ENCODE peak calls at places on chromosomes 7 and 10, in four cellular contexts. O, L, T and F are unnamed samples.

GRCh38 chr10:29109700-29110099 is 179.2 kb upstream of the LYZL1 start:
- DNase-seq in L (no peak), O (no peak), T (no peak), F (no peak)

GRCh38 chr10:35542303-35542702 is 62.8 kb upstream of the GJD4 start:
- DNase-seq in T (no peak), L (no peak), O (no peak), F (peak)

GRCh38 chr10:79350407-79351154 is 3.3 kb downstream of the PPIF start:
- DNase-seq in T (no peak), L (no peak), O (no peak), F (no peak)

GRCh38 chr7:139105037-139105382 is 4.5 kb downstream of the ZC3HAV1 start:
- DNase-seq in O (no peak), T (no peak), L (no peak), F (no peak)

GRCh38 chr10:122112625-122113160 is 123.7 kb downstream of the TACC2 start:
- DNase-seq in O (peak), T (peak), L (peak), F (peak)

GRCh38 chr7:137316643-137317042 is 26.9 kb downstream of the PTN start:
- DNase-seq in O (no peak), T (no peak), L (no peak), F (no peak)

GRCh38 chr7:75945297-75946168 is 30.6 kb downstream of the POR start:
- DNase-seq in T (peak), O (no peak), L (no peak), F (peak)

GRCh38 chr7:42932861-42933591 is 850 bp downstream of the MRPL32 start:
- DNase-seq in T (peak), O (no peak), L (peak), F (peak)

GRCh38 chr10:113891476-113891875 is 37.0 kb downstream of the NHLRC2 start:
- DNase-seq in L (no peak), T (peak), O (no peak), F (no peak)

GRCh38 chr10:32329061-32329460 is 17.9 kb downstream of the EPC1 start:
- DNase-seq in T (no peak), O (no peak), L (no peak), F (no peak)

GRCh38 chr7:150924256-150924851 is 53.8 kb downstream of the KCNH2 start:
- DNase-seq in T (no peak), O (no peak), L (no peak), F (no peak)

GRCh38 chr7:28165971-28166955 is 14.3 kb downstream of the JAZF1 start:
- DNase-seq in O (no peak), T (no peak), L (no peak), F (no peak)

GRCh38 chr10:72563327-72563932 is 62.4 kb downstream of the MICU1 start:
- DNase-seq in L (no peak), O (no peak), T (no peak), F (no peak)

GRCh38 chr7:154698726-154699291 is 304.1 kb downstream of the PAXIP1 start:
- DNase-seq in T (no peak), L (no peak), O (no peak), F (no peak)

GRCh38 chr10:3961082-3961481 is 176.1 kb upstream of the KLF6 start:
- DNase-seq in O (no peak), T (no peak), L (no peak), F (no peak)

GRCh38 chr7:57399251-57399940 is 50.6 kb upstream of the ZNF716 start:
- DNase-seq in L (no peak), O (no peak), T (no peak), F (no peak)

GRCh38 chr10:11307004-11307403 is 289.3 kb downstream of the CELF2 start:
- DNase-seq in T (no peak), L (no peak), O (no peak), F (no peak)

GRCh38 chr7:112646787-112647186 is 143.4 kb downstream of the TMEM168 start:
- DNase-seq in O (no peak), T (no peak), L (no peak), F (no peak)

GRCh38 chr7:36806897-36807296 is 82.6 kb upstream of the AOAH start:
- DNase-seq in O (no peak), L (no peak), T (no peak), F (no peak)

GRCh38 chr7:30146127-30146612 is 11.4 kb downstream of the MTURN start:
- DNase-seq in O (no peak), L (no peak), T (peak), F (no peak)

GRCh38 chr10:88791924-88792323 is 10.6 kb upstream of the LIPM start:
- DNase-seq in L (peak), T (peak), O (no peak), F (no peak)

GRCh38 chr10:123398180-123398591 is 244.0 kb downstream of the BUB3 start:
- DNase-seq in T (no peak), L (no peak), O (no peak), F (no peak)

GRCh38 chr7:78197447-78197846 is 398.9 kb downstream of the PHTF2 start:
- DNase-seq in T (no peak), L (no peak), O (no peak), F (no peak)

GRCh38 chr7:133561361-133561760 is 308.5 kb downstream of the EXOC4 start:
- DNase-seq in T (no peak), L (no peak), O (no peak), F (no peak)

GRCh38 chr10:17113346-17113745 is 16.3 kb downstream of the CUBN start:
- DNase-seq in T (no peak), O (no peak), L (no peak), F (no peak)

GRCh38 chr10:88889559-88890337 is 9.7 kb downstream of the STAMBPL1 start:
- DNase-seq in O (no peak), L (no peak), T (no peak), F (no peak)

GRCh38 chr7:80588591-80588990 is 49.9 kb upstream of the CD36 start:
- DNase-seq in T (no peak), O (no peak), L (no peak), F (no peak)

GRCh38 chr7:30027065-30027456 is 559 bp upstream of the FKBP14 start:
- DNase-seq in T (no peak), O (no peak), L (no peak), F (peak)

GRCh38 chr10:89073719-89074118 is 83.1 kb downstream of the FAS start:
- DNase-seq in T (no peak), O (no peak), L (no peak), F (no peak)

GRCh38 chr10:84331091-84331490 is 2.7 kb downstream of the CCSER2 start:
- DNase-seq in L (no peak), T (no peak), O (no peak), F (no peak)

GRCh38 chr10:7817576-7817975 is 729 bp upstream of the TAF3 start:
- DNase-seq in O (no peak), L (no peak), T (no peak), F (no peak)

GRCh38 chr7:151608031-151608551 is 88.4 kb upstream of the RHEB start:
- DNase-seq in T (no peak), O (no peak), L (no peak), F (no peak)

GRCh38 chr7:133854739-133855138 is 272.4 kb upstream of the LRGUK start:
- DNase-seq in O (peak), T (no peak), L (no peak), F (no peak)

GRCh38 chr7:5282464-5283316 is at the start of gene SLC29A4:
- DNase-seq in L (peak), O (no peak), T (peak), F (peak)

GRCh38 chr10:15344876-15345285 is 26.2 kb downstream of the FAM171A1 start:
- DNase-seq in L (peak), T (no peak), O (peak), F (no peak)

GRCh38 chr10:13500201-13500600 is 28.6 kb downstream of the BEND7 start:
- DNase-seq in O (no peak), L (no peak), T (no peak), F (peak)

GRCh38 chr7:116607299-116607698 is 64.7 kb upstream of the MET start:
- DNase-seq in O (no peak), T (no peak), L (no peak), F (no peak)

GRCh38 chr10:21242915-21243314 is 282.6 kb downstream of the SKIDA1 start:
- DNase-seq in O (no peak), L (no peak), T (no peak), F (no peak)

GRCh38 chr10:87646920-87647319 is 12.8 kb upstream of the PAPSS2 start:
- DNase-seq in T (no peak), O (no peak), L (no peak), F (no peak)

GRCh38 chr10:110508389-110508788 is 10.7 kb downstream of the DUSP5 start:
- DNase-seq in O (no peak), T (no peak), L (no peak), F (no peak)
- TF ChIP-seq POLR2A in O (no peak), T (no peak), L (no peak), F (no peak)

GRCh38 chr7:102303669-102304422 is 17.2 kb downstream of the SH2B2 start:
- DNase-seq in L (no peak), T (no peak), O (no peak), F (no peak)

GRCh38 chr7:102305414-102306268 is 19.0 kb downstream of the SH2B2 start:
- DNase-seq in L (no peak), O (no peak), T (no peak), F (no peak)

GRCh38 chr7:102304668-102305067 is 18.0 kb downstream of the SH2B2 start:
- DNase-seq in L (no peak), T (no peak), O (no peak), F (peak)

GRCh38 chr7:102310414-102310815 is 23.7 kb downstream of the SH2B2 start:
- DNase-seq in O (no peak), L (no peak), T (no peak), F (no peak)

GRCh38 chr7:102306916-102307677 is 20.4 kb downstream of the SH2B2 start:
- DNase-seq in L (no peak), T (no peak), O (peak), F (peak)
- TF ChIP-seq POLR2A in L (no peak), T (no peak), O (no peak), F (no peak)

GRCh38 chr7:65750511-65751344 is 122.1 kb upstream of the VKORC1L1 start:
- DNase-seq in T (peak), L (peak), O (peak), F (peak)
- TF ChIP-seq POLR2A in T (no peak), L (no peak), O (peak), F (no peak)

GRCh38 chr7:101120315-101120714 is 6.6 kb upstream of the SERPINE1 start:
- DNase-seq in L (no peak), T (no peak), O (no peak), F (no peak)
- TF ChIP-seq POLR2A in L (no peak), T (no peak), O (no peak), F (no peak)

DNA sequence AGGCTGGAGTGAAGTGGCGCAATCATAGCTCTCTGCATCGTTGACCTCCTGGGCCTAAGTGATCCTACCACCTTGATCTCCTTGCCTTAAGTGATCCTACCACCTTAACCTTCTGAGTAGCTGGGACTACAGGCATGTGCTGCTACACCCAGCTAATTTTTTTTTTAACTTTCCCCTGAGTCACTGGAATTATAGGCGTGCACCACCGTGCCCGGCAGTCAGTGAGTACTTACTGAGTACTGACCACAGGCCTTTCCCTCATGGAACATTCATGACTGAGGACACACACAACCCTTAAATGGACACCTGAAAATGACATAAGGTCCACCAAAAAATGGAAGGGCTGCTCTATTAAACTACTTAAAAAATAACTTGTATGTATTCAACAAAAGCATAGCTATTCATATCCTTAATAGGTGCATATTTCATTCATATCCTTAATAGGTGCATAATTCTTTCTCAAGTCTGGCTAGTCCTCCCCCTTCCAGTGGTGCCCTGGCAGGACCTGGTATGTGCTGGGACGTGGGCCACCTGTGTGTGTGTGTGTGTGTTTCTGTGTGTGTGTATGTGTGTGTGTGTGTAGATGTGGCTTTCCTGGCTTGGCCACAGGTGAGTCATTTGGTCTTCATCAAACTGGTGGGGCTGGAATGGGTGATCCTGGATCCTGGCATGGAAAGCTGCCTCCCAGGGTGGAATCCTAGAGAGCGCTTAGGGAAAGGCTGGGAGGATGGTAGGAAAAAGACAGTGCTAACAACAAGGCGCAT is 3.5 kb downstream of the FAM180A start:
- DNase-seq in T (no peak), O (no peak), L (no peak), F (no peak)
- TF ChIP-seq POLR2A in T (no peak), O (no peak), L (no peak), F (no peak)